ENCODE peak calls at places on chromosomes 12 and 14, in six cellular contexts. F is A673; V is CD4-positive, CD25-positive, alpha-beta regulatory T cell; W is breast epithelium; J is Peyer's patch; L is cardiac muscle cell. U is an unnamed sample.
A peak's percentile ranks its signal among the peaks of the same experiment; 100 is the strongest.

GRCh38 chr14:94631536-94632304 is 19.5 kb downstream of the SERPINA3 start:
- DNase-seq in F (no peak), V (no peak), W (no peak), J (no peak), L (no peak), U (no peak)

GRCh38 chr12:27940756-27941402 is 31.7 kb downstream of the PTHLH start:
- DNase-seq in F (peak; percentile 75), V (peak; percentile 86), W (peak; percentile 70), J (peak; percentile 89), L (peak; percentile 79), U (peak; percentile 45)

GRCh38 chr14:50677527-50678063 is 9.5 kb upstream of the SAV1 start:
- DNase-seq in F (no peak), V (no peak), W (no peak), J (no peak), L (no peak), U (no peak)

GRCh38 chr12:5789469-5789968 is 155.5 kb downstream of the ANO2 start:
- DNase-seq in F (no peak), V (no peak), W (peak; percentile 64), J (no peak), L (peak; percentile 54), U (no peak)

GRCh38 chr12:89525002-89525823 is 617 bp upstream of the GALNT4 start:
- DNase-seq in F (peak; percentile 40), V (peak; percentile 61), W (no peak), J (peak; percentile 85), L (peak; percentile 67), U (peak; percentile 57)

GRCh38 chr14:54627718-54628345 is 60.9 kb downstream of the SAMD4A start:
- DNase-seq in F (peak; percentile 84), V (peak; percentile 82), W (no peak), J (no peak), L (peak; percentile 78), U (peak; percentile 44)

GRCh38 chr12:132170094-132170636 is 25.9 kb downstream of the NOC4L start:
- DNase-seq in F (peak; percentile 69), V (no peak), W (no peak), J (no peak), L (no peak), U (no peak)

GRCh38 chr12:128830505-128830893 is 6.7 kb upstream of the SLC15A4 start:
- DNase-seq in F (no peak), V (peak; percentile 49), W (no peak), J (no peak), L (no peak), U (no peak)

GRCh38 chr12:90305379-90305778 is 596.7 kb upstream of the ATP2B1 start:
- DNase-seq in F (no peak), V (no peak), W (no peak), J (no peak), L (no peak), U (no peak)

GRCh38 chr12:28568083-28568482 is 377.8 kb downstream of the CCDC91 start:
- DNase-seq in F (no peak), V (no peak), W (no peak), J (no peak), L (no peak), U (no peak)

GRCh38 chr12:102299731-102300130 is 102.1 kb upstream of the PMCH start:
- DNase-seq in F (no peak), V (no peak), W (no peak), J (no peak), L (no peak), U (no peak)

GRCh38 chr12:69430942-69431603 is 39.1 kb upstream of the FRS2 start:
- DNase-seq in F (no peak), V (no peak), W (no peak), J (no peak), L (peak; percentile 13), U (no peak)

GRCh38 chr14:51319181-51319597 is 79.1 kb downstream of the TMX1 start:
- DNase-seq in F (no peak), V (no peak), W (no peak), J (no peak), L (peak; percentile 61), U (no peak)

GRCh38 chr14:23481992-23482813 is 12.7 kb downstream of the NGDN start:
- DNase-seq in F (no peak), V (no peak), W (no peak), J (no peak), L (no peak), U (no peak)

GRCh38 chr12:77087427-77087826 is 22.1 kb upstream of the E2F7 start:
- DNase-seq in F (no peak), V (no peak), W (no peak), J (no peak), L (no peak), U (no peak)

GRCh38 chr12:58140395-58140794 is 199.0 kb downstream of the ATP23 start:
- DNase-seq in F (no peak), V (no peak), W (no peak), J (no peak), L (no peak), U (no peak)

GRCh38 chr14:30521899-30522736 is 36.8 kb upstream of the G2E3 start:
- DNase-seq in F (peak; percentile 46), V (peak; percentile 64), W (no peak), J (no peak), L (peak; percentile 58), U (peak; percentile 48)

GRCh38 chr14:93970589-93970966 is 5.8 kb downstream of the ASB2 start:
- DNase-seq in F (peak; percentile 15), V (peak; percentile 87), W (no peak), J (peak; percentile 88), L (no peak), U (no peak)

GRCh38 chr14:68397827-68398226 is 395.0 kb downstream of the ZFP36L1 start:
- DNase-seq in F (no peak), V (no peak), W (no peak), J (no peak), L (no peak), U (no peak)

GRCh38 chr12:117968826-117969659 is at the start of gene KSR2:
- DNase-seq in F (peak; percentile 63), V (peak; percentile 34), W (peak; percentile 66), J (peak; percentile 68), L (peak; percentile 74), U (peak; percentile 29)

GRCh38 chr12:16189849-16190248 is 87.6 kb downstream of the SLC15A5 start:
- DNase-seq in F (peak; percentile 63), V (no peak), W (no peak), J (no peak), L (peak; percentile 58), U (no peak)

GRCh38 chr14:64762044-64763034 is 58.1 kb downstream of the PLEKHG3 start:
- DNase-seq in F (peak; percentile 85), V (no peak), W (no peak), J (peak; percentile 74), L (peak; percentile 92), U (no peak)

GRCh38 chr14:88614218-88614907 is 51.5 kb downstream of the ZC3H14 start:
- DNase-seq in F (peak; percentile 14), V (no peak), W (no peak), J (no peak), L (no peak), U (no peak)

GRCh38 chr12:89019439-89020120 is 332.7 kb downstream of the DUSP6 start:
- DNase-seq in F (peak; percentile 98), V (peak; percentile 88), W (peak; percentile 58), J (peak; percentile 94), L (peak; percentile 88), U (peak; percentile 66)

GRCh38 chr12:123807670-123808069 is 45.6 kb downstream of the DNAH10 start:
- DNase-seq in F (peak; percentile 11), V (no peak), W (no peak), J (no peak), L (peak; percentile 21), U (no peak)

GRCh38 chr12:47095446-47096236 is 15.9 kb upstream of the AMIGO2 start:
- DNase-seq in F (no peak), V (no peak), W (no peak), J (no peak), L (no peak), U (no peak)
- H3K27ac ChIP-seq in F (no peak overlapping the region), V (no peak overlapping the region), W (no peak overlapping the region), J (no peak overlapping the region), L (no peak overlapping the region), U (no peak overlapping the region)

DNA sequence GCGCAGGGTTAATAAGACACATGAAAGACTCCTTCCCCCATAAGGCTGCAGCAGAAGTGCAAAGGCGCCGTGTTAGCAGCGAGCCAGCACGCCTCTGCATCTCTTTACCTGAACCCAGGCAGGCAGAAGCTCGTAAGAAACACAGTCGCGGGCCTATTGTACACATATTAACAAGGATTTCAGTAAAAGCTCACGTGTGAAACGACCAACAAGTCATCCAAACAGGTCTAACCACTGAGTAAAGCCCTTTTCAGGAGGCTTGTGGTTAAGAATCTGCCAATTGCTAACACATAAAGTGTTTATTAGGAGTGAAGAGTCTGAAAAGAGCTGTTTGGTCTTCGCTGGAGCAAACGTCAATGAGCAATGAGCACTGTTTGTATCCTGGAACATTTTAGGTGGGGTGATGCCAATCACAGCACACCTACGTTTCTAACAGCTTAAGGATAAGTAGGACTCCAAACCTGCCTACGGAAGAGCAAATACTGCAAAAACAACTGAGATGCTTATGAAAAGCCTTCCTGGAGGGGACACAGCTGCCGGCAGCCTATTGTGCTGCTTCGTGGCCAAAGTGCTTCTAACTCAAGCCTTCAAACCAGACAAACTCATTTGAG is 43.1 kb downstream of the PRKAB1 start:
- DNase-seq in F (no peak), V (no peak), W (no peak), J (no peak), L (no peak), U (no peak)
- H3K36me3 ChIP-seq in F (peaks cover 67% of the 10 kb centered on the region), V (peaks cover 5% of the 10 kb centered on the region), W (no peaks in the 10 kb centered on the region), J (no peaks in the 10 kb centered on the region), L (no peaks in the 10 kb centered on the region), U (no peaks in the 10 kb centered on the region)

DNA sequence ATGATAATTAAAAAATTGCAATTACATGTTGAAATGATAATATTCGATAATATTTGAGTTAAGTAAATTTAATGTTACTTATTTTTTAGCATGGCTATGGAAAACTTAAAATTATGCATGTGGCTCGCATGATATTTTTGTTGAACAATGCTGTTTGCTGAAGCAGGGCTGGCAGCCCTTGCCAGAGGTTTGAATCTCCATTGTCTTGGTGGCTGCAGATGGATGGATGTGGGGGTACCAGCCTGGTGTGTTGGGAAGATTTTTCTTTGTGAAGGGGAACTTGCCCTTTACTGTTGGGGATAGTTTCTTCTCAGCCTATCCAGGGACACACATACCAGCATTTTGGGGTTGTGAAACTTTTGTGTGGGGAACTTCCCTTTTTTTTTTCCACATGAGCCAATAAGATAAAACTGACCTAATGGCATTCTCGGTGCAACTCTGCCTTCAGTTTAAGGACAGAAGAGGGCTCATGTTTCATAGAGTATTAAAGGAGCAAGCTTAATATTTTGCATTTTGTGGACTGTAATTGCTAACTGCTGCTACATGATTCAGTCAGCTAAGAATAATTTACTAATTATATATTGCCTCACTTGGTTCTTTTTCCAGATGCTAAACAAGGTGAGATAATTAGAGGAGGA is 8.8 kb downstream of the RASSF3 start:
- DNase-seq in F (peak; percentile 45), V (no peak), W (no peak), J (no peak), L (no peak), U (no peak)
- H3K4me1 ChIP-seq in F (peaks cover 38% of the 10 kb centered on the region), V (peaks cover 88% of the 10 kb centered on the region), W (peaks cover 7% of the 10 kb centered on the region), J (peaks cover 6% of the 10 kb centered on the region), L (no peaks in the 10 kb centered on the region), U (peaks cover 15% of the 10 kb centered on the region)

DNA sequence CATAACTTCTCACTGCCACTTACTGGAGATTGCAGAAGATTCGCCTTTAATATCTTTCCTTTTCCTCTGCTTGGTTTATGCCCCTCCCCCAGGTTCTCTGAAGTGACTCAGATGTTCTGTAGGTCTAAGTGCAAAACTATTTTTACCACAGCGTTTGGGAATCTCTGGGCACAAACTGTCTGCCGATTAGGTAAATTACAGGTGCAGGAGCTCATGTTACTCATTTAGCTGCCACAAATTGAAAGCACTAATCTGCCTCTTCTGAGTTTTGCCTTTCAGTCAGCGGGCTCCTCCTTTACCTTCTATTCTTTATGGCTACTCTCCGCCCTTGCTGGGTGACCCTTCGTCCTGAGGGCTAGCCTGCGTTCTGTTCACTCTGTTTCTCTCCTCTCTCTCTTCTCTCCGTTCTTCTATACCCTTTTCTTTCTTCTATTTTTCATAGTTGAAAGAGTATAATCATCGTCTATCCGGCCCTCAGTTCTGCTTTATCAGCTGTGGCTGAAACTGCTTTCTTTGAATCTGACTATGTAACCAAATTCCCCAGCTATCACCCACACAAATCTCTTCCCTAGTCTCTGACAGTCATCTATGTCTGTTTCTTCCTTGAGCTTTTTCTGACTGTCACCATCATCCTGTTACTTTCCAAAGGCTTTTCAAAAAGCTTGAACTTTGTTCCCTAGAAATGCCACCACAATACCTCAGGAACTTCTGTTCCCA is 4.4 kb upstream of the MYF6 start:
- DNase-seq in F (no peak), V (no peak), W (no peak), J (no peak), L (peak; percentile 12), U (no peak)
- H3K27ac ChIP-seq in F (no peak overlapping the region), V (no peak overlapping the region), W (no peak overlapping the region), J (no peak overlapping the region), L (no peak overlapping the region), U (no peak overlapping the region)